ENCODE peak calls at places on chromosomes 13 and 19, in ten cellular contexts. F, R, V, G, E, I, L, X, O and N are unnamed samples.

GRCh38 chr19:35501684-35502083 is 11.4 kb upstream of the KRTDAP start:
- DNase-seq in I (no peak), G (no peak), V (no peak), O (no peak), X (peak; percentile 26), F (peak; percentile 54), L (no peak), R (no peak), E (no peak), N (no peak)

GRCh38 chr19:43639507-43640423 is at the start of gene CADM4:
- DNase-seq in X (no peak), E (peak; percentile 16), L (peak; percentile 45), I (no peak), R (peak; percentile 43), F (no peak), O (no peak), G (no peak), V (no peak), N (no peak)

GRCh38 chr19:46715620-46716012 is 1.3 kb downstream of the PRKD2 start:
- DNase-seq in O (no peak), X (no peak), V (no peak), G (peak; percentile 24), I (no peak), F (no peak), E (no peak), L (no peak), R (no peak), N (no peak)

GRCh38 chr13:102892504-102892903 is 46.7 kb downstream of the ERCC5 start:
- DNase-seq in E (no peak), R (no peak), L (no peak), G (no peak), F (no peak), O (no peak), I (no peak), X (no peak), V (no peak), N (no peak)

GRCh38 chr19:19505669-19506326 is 9.6 kb downstream of the TSSK6 start:
- DNase-seq in O (no peak), F (no peak), I (no peak), V (no peak), G (no peak), E (no peak), X (no peak), L (no peak), R (no peak), N (no peak)

GRCh38 chr19:13100871-13101589 is 1.6 kb downstream of the LYL1 start:
- DNase-seq in G (no peak), O (no peak), F (no peak), I (no peak), E (no peak), L (no peak), X (no peak), V (no peak), R (no peak), N (no peak)

GRCh38 chr13:56837161-56837560 is 303.6 kb upstream of the PRR20A start:
- DNase-seq in I (no peak), F (no peak), L (no peak), E (no peak), V (no peak), X (no peak), R (no peak), O (no peak), G (no peak), N (no peak)

GRCh38 chr19:30719189-30719990 is 347.2 kb downstream of the ZNF536 start:
- DNase-seq in O (no peak), F (no peak), L (peak; percentile 44), R (peak; percentile 80), X (peak; percentile 13), V (no peak), I (no peak), E (peak; percentile 74), G (peak; percentile 14), N (no peak)

GRCh38 chr13:51925865-51926527 is 64.2 kb downstream of the CCDC70 start:
- DNase-seq in L (no peak), O (no peak), X (no peak), F (no peak), R (no peak), I (no peak), G (no peak), E (no peak), V (no peak), N (no peak)

GRCh38 chr13:51922771-51923480 is 61.2 kb downstream of the CCDC70 start:
- DNase-seq in E (no peak), X (no peak), O (no peak), R (no peak), L (no peak), G (no peak), I (no peak), F (no peak), V (no peak), N (no peak)

GRCh38 chr13:51924756-51925544 is 63.2 kb downstream of the CCDC70 start:
- DNase-seq in R (no peak), L (no peak), F (no peak), E (no peak), X (no peak), I (no peak), V (no peak), G (no peak), O (no peak), N (no peak)

GRCh38 chr13:51921790-51922740 is 60.3 kb downstream of the CCDC70 start:
- DNase-seq in F (no peak), X (no peak), I (no peak), G (no peak), O (no peak), L (no peak), E (no peak), R (no peak), V (no peak), N (no peak)

DNA sequence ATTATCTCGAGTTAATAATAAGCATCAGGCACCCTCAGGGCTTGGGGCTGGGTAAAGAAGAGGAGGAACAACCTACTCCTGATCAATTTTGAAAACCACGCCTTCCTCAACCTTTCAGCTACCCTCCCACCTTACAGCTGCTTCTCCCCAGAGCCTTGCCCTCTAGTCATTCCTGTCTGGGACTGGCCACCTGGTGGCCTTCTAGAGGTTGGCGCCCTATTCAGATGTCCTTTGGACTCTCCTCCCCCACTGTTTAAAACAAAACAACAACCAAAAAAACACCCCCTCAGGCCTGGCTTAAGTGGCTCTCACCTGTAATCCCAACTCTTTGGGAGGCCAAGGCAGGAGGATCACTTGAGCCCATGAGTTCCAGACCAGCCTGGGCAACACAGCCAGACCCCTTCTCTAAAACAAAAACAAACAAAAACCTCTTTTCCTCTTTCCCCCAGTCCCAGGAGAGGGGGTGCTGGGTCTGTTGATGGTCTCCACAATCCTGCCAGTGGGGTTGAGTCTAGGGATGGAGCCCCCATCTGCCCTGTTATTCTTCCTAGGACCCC is 62.3 kb downstream of the CCDC70 start:
- DNase-seq in X (no peak), G (no peak), F (no peak), E (no peak), R (no peak), I (no peak), O (no peak), V (no peak), L (no peak), N (no peak)
- TF ChIP-seq CTCF in X (peak; percentile 33), G (peak; percentile 18), F (no peak), E (no peak), R (no peak), I (no peak), O (peak; percentile 38), V (peak; percentile 61), L (no peak), N (peak; percentile 23)

GRCh38 chr13:33931397-33931987 is 113.5 kb downstream of the RFC3 start:
- DNase-seq in O (peak; percentile 58), L (no peak), F (no peak), X (peak; percentile 77), G (peak; percentile 28), R (peak; percentile 34), V (peak; percentile 61), I (peak; percentile 66), E (peak; percentile 28), N (no peak)
- TF ChIP-seq CTCF in O (peak; percentile 43), L (peak; percentile 31), F (no peak), X (peak; percentile 57), G (peak; percentile 39), R (peak; percentile 52), V (peak; percentile 56), I (peak; percentile 44), E (no peak), N (peak; percentile 66)

GRCh38 chr19:58328999-58329398 is 2.2 kb downstream of the ZSCAN22 start:
- DNase-seq in O (no peak), I (peak; percentile 46), R (no peak), E (no peak), G (no peak), L (no peak), F (no peak), V (no peak), X (no peak), N (no peak)
- TF ChIP-seq CTCF in O (peak; percentile 12), I (peak; percentile 42), R (no peak), E (no peak), G (peak; percentile 29), L (no peak), F (no peak), V (peak; percentile 22), X (no peak), N (peak; percentile 13)

GRCh38 chr19:47749326-47749725 is 4.0 kb downstream of the NOP53 start:
- DNase-seq in F (no peak), V (no peak), I (peak; percentile 70), G (no peak), L (no peak), E (no peak), X (no peak), O (no peak), R (no peak), N (no peak)

GRCh38 chr19:47740866-47741519 is 4.4 kb upstream of the NOP53 start:
- DNase-seq in V (no peak), O (no peak), I (no peak), X (no peak), R (no peak), F (no peak), L (no peak), E (no peak), G (no peak), N (no peak)

GRCh38 chr19:47742636-47743035 is 2.7 kb upstream of the NOP53 start:
- DNase-seq in E (no peak), X (no peak), L (no peak), I (no peak), V (no peak), F (no peak), R (no peak), G (no peak), O (no peak), N (no peak)

GRCh38 chr19:47741544-47742125 is 3.7 kb upstream of the NOP53 start:
- DNase-seq in G (no peak), L (no peak), I (no peak), F (no peak), V (no peak), R (no peak), E (no peak), X (no peak), O (no peak), N (no peak)

GRCh38 chr19:47745010-47745901 is at the start of gene NOP53:
- DNase-seq in F (peak; percentile 96), O (peak; percentile 97), X (peak; percentile 98), G (peak; percentile 95), V (peak; percentile 96), L (peak; percentile 98), R (peak; percentile 98), E (peak; percentile 97), I (peak; percentile 99), N (peak; percentile 99)
- TF ChIP-seq CTCF in F (no peak), O (no peak), X (no peak), G (no peak), V (no peak), L (no peak), R (peak; percentile 44), E (no peak), I (no peak), N (no peak)